ENCODE peak calls at places on chromosomes 3 and 15, in ten cellular contexts. One of them, this sample, is unnamed.

GRCh38 chr3:119181765-119182164 is 8.4 kb downstream of the UPK1B start:
- DNase-seq in posterior cingulate gyrus: no peak
- DNase-seq in HS-27A: peak
- DNase-seq in psoas muscle: no peak
- DNase-seq in stimulated activated CD4-positive, alpha-beta T cell treated with anti-CD3 and anti-CD28 coated beads, Interleukin-1b, Interleukin-23, amount 100 ng/mL, for 48 hours: no peak
- DNase-seq in HuH-7.5: no peak
- DNase-seq in RKO: no peak
- DNase-seq in NCI-H1105: no peak
- DNase-seq in kidney tubule cell: peak
- DNase-seq in heart right ventricle: no peak
- DNase-seq in this sample: no peak

GRCh38 chr15:63364293-63365003 is 17.2 kb downstream of the CA12 start:
- DNase-seq in posterior cingulate gyrus: no peak
- DNase-seq in HS-27A: no peak
- DNase-seq in psoas muscle: no peak
- DNase-seq in stimulated activated CD4-positive, alpha-beta T cell treated with anti-CD3 and anti-CD28 coated beads, Interleukin-1b, Interleukin-23, amount 100 ng/mL, for 48 hours: no peak
- DNase-seq in HuH-7.5: no peak
- DNase-seq in RKO: no peak
- DNase-seq in NCI-H1105: no peak
- DNase-seq in kidney tubule cell: peak
- DNase-seq in heart right ventricle: no peak
- DNase-seq in this sample: no peak

GRCh38 chr15:45573961-45574629 is 13.1 kb upstream of the BLOC1S6 start:
- DNase-seq in posterior cingulate gyrus: no peak
- DNase-seq in HS-27A: no peak
- DNase-seq in psoas muscle: no peak
- DNase-seq in stimulated activated CD4-positive, alpha-beta T cell treated with anti-CD3 and anti-CD28 coated beads, Interleukin-1b, Interleukin-23, amount 100 ng/mL, for 48 hours: peak
- DNase-seq in HuH-7.5: no peak
- DNase-seq in RKO: peak
- DNase-seq in NCI-H1105: no peak
- DNase-seq in kidney tubule cell: no peak
- DNase-seq in heart right ventricle: no peak
- DNase-seq in this sample: no peak

GRCh38 chr3:158660711-158661110 is 11.7 kb downstream of the LXN start:
- DNase-seq in posterior cingulate gyrus: no peak
- DNase-seq in HS-27A: no peak
- DNase-seq in psoas muscle: no peak
- DNase-seq in stimulated activated CD4-positive, alpha-beta T cell treated with anti-CD3 and anti-CD28 coated beads, Interleukin-1b, Interleukin-23, amount 100 ng/mL, for 48 hours: no peak
- DNase-seq in HuH-7.5: no peak
- DNase-seq in RKO: no peak
- DNase-seq in NCI-H1105: no peak
- DNase-seq in kidney tubule cell: no peak
- DNase-seq in heart right ventricle: no peak
- DNase-seq in this sample: no peak

GRCh38 chr3:43637702-43638101 is 15.9 kb upstream of the ANO10 start:
- DNase-seq in posterior cingulate gyrus: no peak
- DNase-seq in HS-27A: no peak
- DNase-seq in psoas muscle: no peak
- DNase-seq in stimulated activated CD4-positive, alpha-beta T cell treated with anti-CD3 and anti-CD28 coated beads, Interleukin-1b, Interleukin-23, amount 100 ng/mL, for 48 hours: no peak
- DNase-seq in HuH-7.5: no peak
- DNase-seq in RKO: no peak
- DNase-seq in NCI-H1105: no peak
- DNase-seq in kidney tubule cell: no peak
- DNase-seq in heart right ventricle: no peak
- DNase-seq in this sample: no peak

GRCh38 chr3:139107424-139108252 is 62.9 kb upstream of the PRR23C start:
- DNase-seq in posterior cingulate gyrus: no peak
- DNase-seq in HS-27A: no peak
- DNase-seq in psoas muscle: no peak
- DNase-seq in stimulated activated CD4-positive, alpha-beta T cell treated with anti-CD3 and anti-CD28 coated beads, Interleukin-1b, Interleukin-23, amount 100 ng/mL, for 48 hours: no peak
- DNase-seq in HuH-7.5: no peak
- DNase-seq in RKO: no peak
- DNase-seq in NCI-H1105: no peak
- DNase-seq in kidney tubule cell: no peak
- DNase-seq in heart right ventricle: no peak
- DNase-seq in this sample: no peak

GRCh38 chr3:4990061-4990460 is 10.8 kb downstream of the BHLHE40 start:
- DNase-seq in posterior cingulate gyrus: no peak
- DNase-seq in HS-27A: no peak
- DNase-seq in psoas muscle: no peak
- DNase-seq in stimulated activated CD4-positive, alpha-beta T cell treated with anti-CD3 and anti-CD28 coated beads, Interleukin-1b, Interleukin-23, amount 100 ng/mL, for 48 hours: no peak
- DNase-seq in HuH-7.5: no peak
- DNase-seq in RKO: no peak
- DNase-seq in NCI-H1105: no peak
- DNase-seq in kidney tubule cell: peak
- DNase-seq in heart right ventricle: no peak
- DNase-seq in this sample: no peak

GRCh38 chr15:78650022-78650421 is 9.0 kb upstream of the CHRNB4 start:
- DNase-seq in posterior cingulate gyrus: no peak
- DNase-seq in HS-27A: no peak
- DNase-seq in psoas muscle: no peak
- DNase-seq in stimulated activated CD4-positive, alpha-beta T cell treated with anti-CD3 and anti-CD28 coated beads, Interleukin-1b, Interleukin-23, amount 100 ng/mL, for 48 hours: no peak
- DNase-seq in HuH-7.5: no peak
- DNase-seq in RKO: no peak
- DNase-seq in NCI-H1105: no peak
- DNase-seq in kidney tubule cell: no peak
- DNase-seq in heart right ventricle: peak
- DNase-seq in this sample: no peak

GRCh38 chr3:168248383-168249047 is 152.8 kb upstream of the GOLIM4 start:
- DNase-seq in posterior cingulate gyrus: peak
- DNase-seq in HS-27A: peak
- DNase-seq in psoas muscle: peak
- DNase-seq in stimulated activated CD4-positive, alpha-beta T cell treated with anti-CD3 and anti-CD28 coated beads, Interleukin-1b, Interleukin-23, amount 100 ng/mL, for 48 hours: no peak
- DNase-seq in HuH-7.5: no peak
- DNase-seq in RKO: no peak
- DNase-seq in NCI-H1105: no peak
- DNase-seq in kidney tubule cell: peak
- DNase-seq in heart right ventricle: no peak
- DNase-seq in this sample: peak

GRCh38 chr15:75062706-75063105 is 39.3 kb downstream of the PPCDC start:
- DNase-seq in posterior cingulate gyrus: no peak
- DNase-seq in HS-27A: no peak
- DNase-seq in psoas muscle: no peak
- DNase-seq in stimulated activated CD4-positive, alpha-beta T cell treated with anti-CD3 and anti-CD28 coated beads, Interleukin-1b, Interleukin-23, amount 100 ng/mL, for 48 hours: no peak
- DNase-seq in HuH-7.5: no peak
- DNase-seq in RKO: no peak
- DNase-seq in NCI-H1105: no peak
- DNase-seq in kidney tubule cell: no peak
- DNase-seq in heart right ventricle: no peak
- DNase-seq in this sample: no peak

GRCh38 chr3:193662757-193663322 is 69.8 kb downstream of the OPA1 start:
- DNase-seq in posterior cingulate gyrus: no peak
- DNase-seq in HS-27A: no peak
- DNase-seq in psoas muscle: no peak
- DNase-seq in stimulated activated CD4-positive, alpha-beta T cell treated with anti-CD3 and anti-CD28 coated beads, Interleukin-1b, Interleukin-23, amount 100 ng/mL, for 48 hours: no peak
- DNase-seq in HuH-7.5: no peak
- DNase-seq in RKO: no peak
- DNase-seq in NCI-H1105: no peak
- DNase-seq in kidney tubule cell: no peak
- DNase-seq in heart right ventricle: no peak
- DNase-seq in this sample: no peak

GRCh38 chr15:100759698-100760356 is 119.8 kb upstream of the ALDH1A3 start:
- DNase-seq in posterior cingulate gyrus: no peak
- DNase-seq in HS-27A: peak
- DNase-seq in psoas muscle: peak
- DNase-seq in stimulated activated CD4-positive, alpha-beta T cell treated with anti-CD3 and anti-CD28 coated beads, Interleukin-1b, Interleukin-23, amount 100 ng/mL, for 48 hours: no peak
- DNase-seq in HuH-7.5: no peak
- DNase-seq in RKO: no peak
- DNase-seq in NCI-H1105: no peak
- DNase-seq in kidney tubule cell: peak
- DNase-seq in heart right ventricle: no peak
- DNase-seq in this sample: no peak

GRCh38 chr15:40010681-40011080 is 28.3 kb downstream of the SRP14 start:
- DNase-seq in posterior cingulate gyrus: peak
- DNase-seq in HS-27A: no peak
- DNase-seq in psoas muscle: peak
- DNase-seq in stimulated activated CD4-positive, alpha-beta T cell treated with anti-CD3 and anti-CD28 coated beads, Interleukin-1b, Interleukin-23, amount 100 ng/mL, for 48 hours: no peak
- DNase-seq in HuH-7.5: no peak
- DNase-seq in RKO: no peak
- DNase-seq in NCI-H1105: no peak
- DNase-seq in kidney tubule cell: no peak
- DNase-seq in heart right ventricle: no peak
- DNase-seq in this sample: no peak

GRCh38 chr15:73994912-73995622 is 551 bp downstream of the PML start:
- DNase-seq in posterior cingulate gyrus: peak
- DNase-seq in HS-27A: no peak
- DNase-seq in psoas muscle: peak
- DNase-seq in stimulated activated CD4-positive, alpha-beta T cell treated with anti-CD3 and anti-CD28 coated beads, Interleukin-1b, Interleukin-23, amount 100 ng/mL, for 48 hours: no peak
- DNase-seq in HuH-7.5: peak
- DNase-seq in RKO: peak
- DNase-seq in NCI-H1105: no peak
- DNase-seq in kidney tubule cell: peak
- DNase-seq in heart right ventricle: no peak
- DNase-seq in this sample: no peak

GRCh38 chr15:55770261-55770660 is 27.3 kb upstream of the PRTG start:
- DNase-seq in posterior cingulate gyrus: no peak
- DNase-seq in HS-27A: no peak
- DNase-seq in psoas muscle: no peak
- DNase-seq in stimulated activated CD4-positive, alpha-beta T cell treated with anti-CD3 and anti-CD28 coated beads, Interleukin-1b, Interleukin-23, amount 100 ng/mL, for 48 hours: no peak
- DNase-seq in HuH-7.5: no peak
- DNase-seq in RKO: no peak
- DNase-seq in NCI-H1105: no peak
- DNase-seq in kidney tubule cell: no peak
- DNase-seq in heart right ventricle: no peak
- DNase-seq in this sample: no peak

GRCh38 chr3:36381311-36381956 is 1.1 kb downstream of the STAC start:
- DNase-seq in posterior cingulate gyrus: no peak
- DNase-seq in HS-27A: no peak
- DNase-seq in psoas muscle: no peak
- DNase-seq in stimulated activated CD4-positive, alpha-beta T cell treated with anti-CD3 and anti-CD28 coated beads, Interleukin-1b, Interleukin-23, amount 100 ng/mL, for 48 hours: no peak
- DNase-seq in HuH-7.5: no peak
- DNase-seq in RKO: no peak
- DNase-seq in NCI-H1105: no peak
- DNase-seq in kidney tubule cell: no peak
- DNase-seq in heart right ventricle: no peak
- DNase-seq in this sample: no peak

GRCh38 chr15:91874992-91875651 is 21.6 kb downstream of the SLCO3A1 start:
- DNase-seq in posterior cingulate gyrus: no peak
- DNase-seq in HS-27A: no peak
- DNase-seq in psoas muscle: no peak
- DNase-seq in stimulated activated CD4-positive, alpha-beta T cell treated with anti-CD3 and anti-CD28 coated beads, Interleukin-1b, Interleukin-23, amount 100 ng/mL, for 48 hours: no peak
- DNase-seq in HuH-7.5: no peak
- DNase-seq in RKO: no peak
- DNase-seq in NCI-H1105: no peak
- DNase-seq in kidney tubule cell: no peak
- DNase-seq in heart right ventricle: no peak
- DNase-seq in this sample: no peak

GRCh38 chr15:95668201-95668600 is 662.3 kb upstream of the NR2F2 start:
- DNase-seq in posterior cingulate gyrus: no peak
- DNase-seq in HS-27A: no peak
- DNase-seq in psoas muscle: no peak
- DNase-seq in stimulated activated CD4-positive, alpha-beta T cell treated with anti-CD3 and anti-CD28 coated beads, Interleukin-1b, Interleukin-23, amount 100 ng/mL, for 48 hours: no peak
- DNase-seq in HuH-7.5: no peak
- DNase-seq in RKO: no peak
- DNase-seq in NCI-H1105: no peak
- DNase-seq in kidney tubule cell: no peak
- DNase-seq in heart right ventricle: no peak
- DNase-seq in this sample: no peak

GRCh38 chr15:72491768-72492167 is 17.6 kb downstream of the ARIH1 start:
- DNase-seq in posterior cingulate gyrus: no peak
- DNase-seq in HS-27A: no peak
- DNase-seq in psoas muscle: no peak
- DNase-seq in stimulated activated CD4-positive, alpha-beta T cell treated with anti-CD3 and anti-CD28 coated beads, Interleukin-1b, Interleukin-23, amount 100 ng/mL, for 48 hours: no peak
- DNase-seq in HuH-7.5: no peak
- DNase-seq in RKO: peak
- DNase-seq in NCI-H1105: no peak
- DNase-seq in kidney tubule cell: peak
- DNase-seq in heart right ventricle: no peak
- DNase-seq in this sample: no peak